ENCODE peak calls at places on chromosomes 3 and 15, in seven cellular contexts. P is PC-3, Q is neural progenitor cell, M is hepatocyte, N is HCT116, O is MM.1S, E is SK-N-SH. V is an unnamed sample.

GRCh38 chr3:12837295-12837986 is 3.9 kb downstream of the RPL32 start:
- DNase-seq in P (no peak), M (no peak), Q (no peak), O (no peak), E (no peak), N (no peak), V (no peak)

GRCh38 chr15:100897873-100898490 is 18.4 kb downstream of the ALDH1A3 start:
- DNase-seq in N (no peak), O (no peak), M (no peak), Q (no peak), E (no peak), P (no peak), V (no peak)

GRCh38 chr15:78875107-78875914 is 2.6 kb downstream of the MORF4L1 start:
- DNase-seq in Q (no peak), M (no peak), E (no peak), N (no peak), O (no peak), P (no peak), V (no peak)

GRCh38 chr3:101898062-101898461 is 48.7 kb downstream of the NFKBIZ start:
- DNase-seq in N (no peak), M (no peak), P (no peak), O (no peak), Q (no peak), E (no peak), V (no peak)

GRCh38 chr3:182796310-182796709 is 3.0 kb downstream of the ATP11B start:
- DNase-seq in P (no peak), N (no peak), M (no peak), Q (no peak), O (no peak), E (no peak), V (no peak)

GRCh38 chr3:106425021-106425420 is 556.2 kb upstream of the CBLB start:
- DNase-seq in O (no peak), N (no peak), Q (no peak), M (no peak), P (no peak), E (no peak), V (no peak)

GRCh38 chr3:159502986-159503385 is 485.6 kb upstream of the IL12A start:
- DNase-seq in Q (no peak), M (no peak), E (no peak), O (no peak), N (no peak), P (no peak), V (no peak)

GRCh38 chr3:43247556-43248186 is 38.7 kb upstream of the SNRK start:
- DNase-seq in N (no peak), E (no peak), Q (no peak), O (no peak), M (no peak), P (no peak), V (no peak)

GRCh38 chr15:67479781-67480180 is 41.1 kb upstream of the C15orf61 start:
- DNase-seq in O (no peak), Q (no peak), E (peak; percentile 36), N (no peak), M (no peak), P (no peak), V (no peak)

GRCh38 chr15:80977627-80978036 is 12.0 kb downstream of the MESD start:
- DNase-seq in M (peak; percentile 68), O (peak; percentile 50), E (peak; percentile 48), N (no peak), Q (peak; percentile 82), P (peak; percentile 43), V (peak; percentile 90)

GRCh38 chr3:59839283-59839682 is 789.5 kb upstream of the CFAP20DC start:
- DNase-seq in M (no peak), Q (no peak), O (no peak), E (no peak), N (no peak), P (no peak), V (no peak)

GRCh38 chr3:13069495-13069894 is 3.7 kb downstream of the IQSEC1 start:
- DNase-seq in Q (no peak), O (peak; percentile 51), E (no peak), M (no peak), P (no peak), N (no peak), V (no peak)

GRCh38 chr3:14440531-14441239 is 38.3 kb downstream of the SLC6A6 start:
- DNase-seq in Q (peak; percentile 92), O (no peak), E (peak; percentile 88), N (no peak), P (peak; percentile 21), M (peak; percentile 70), V (peak; percentile 77)

DNA sequence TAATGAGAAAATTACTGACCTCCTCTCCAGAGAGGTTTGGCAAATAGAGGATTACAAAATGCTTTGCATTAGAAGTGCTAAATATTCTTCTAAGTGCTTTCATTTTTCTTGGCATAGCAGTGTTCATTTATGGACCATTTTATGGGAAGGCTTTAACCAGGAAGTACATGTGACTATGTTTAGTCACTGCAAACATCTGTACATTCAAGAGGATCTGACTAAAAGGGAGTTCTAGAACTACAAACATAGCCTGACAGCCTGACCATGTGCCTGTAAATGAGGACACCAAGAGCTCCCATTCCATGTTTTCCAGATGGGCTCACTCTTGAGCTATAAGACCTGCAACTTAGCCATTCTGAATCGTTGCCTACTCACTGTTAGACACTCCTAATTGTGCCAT is 391.8 kb upstream of the DPPA4 start:
- DNase-seq in M (no peak), E (no peak), O (no peak), Q (no peak), P (peak; percentile 30), N (no peak), V (no peak)
- TF ChIP-seq EZH2phosphoT487 in M (no peak), E (no peak), O (no peak), Q (no peak), P (no peak), N (no peak), V (no peak)

GRCh38 chr3:187709155-187709554 is 6.8 kb upstream of the RTP2 start:
- DNase-seq in M (no peak), Q (peak; percentile 34), E (no peak), P (peak; percentile 25), O (no peak), N (peak; percentile 31), V (peak; percentile 53)
- TF ChIP-seq CTCF in M (no peak), Q (peak; percentile 50), E (peak; percentile 30), P (peak; percentile 47), O (no peak), N (peak; percentile 52), V (peak; percentile 53)

GRCh38 chr3:4687596-4687995 is 194.4 kb downstream of the ITPR1 start:
- DNase-seq in O (no peak), E (no peak), P (no peak), M (no peak), N (no peak), Q (no peak), V (no peak)

GRCh38 chr3:4688411-4688810 is 195.3 kb downstream of the ITPR1 start:
- DNase-seq in O (no peak), P (no peak), Q (no peak), E (no peak), M (peak; percentile 35), N (no peak), V (no peak)

GRCh38 chr3:4687167-4687566 is 194.0 kb downstream of the ITPR1 start:
- DNase-seq in M (peak; percentile 58), E (no peak), O (no peak), P (peak; percentile 6), N (no peak), Q (peak; percentile 6), V (no peak)

GRCh38 chr3:4690277-4690676 is 197.1 kb downstream of the ITPR1 start:
- DNase-seq in E (no peak), M (no peak), Q (no peak), N (no peak), P (no peak), O (no peak), V (no peak)

GRCh38 chr3:4689021-4689420 is 195.9 kb downstream of the ITPR1 start:
- DNase-seq in Q (no peak), M (no peak), O (no peak), N (no peak), P (no peak), E (no peak), V (no peak)
- H3K36me3 ChIP-seq in Q (no peaks in the 10 kb centered on the region), M (no peaks in the 10 kb centered on the region), O (no peaks in the 10 kb centered on the region), N (no peaks in the 10 kb centered on the region), P (peaks cover 6% of the 10 kb centered on the region), E (no peaks in the 10 kb centered on the region), V (no peaks in the 10 kb centered on the region)

DNA sequence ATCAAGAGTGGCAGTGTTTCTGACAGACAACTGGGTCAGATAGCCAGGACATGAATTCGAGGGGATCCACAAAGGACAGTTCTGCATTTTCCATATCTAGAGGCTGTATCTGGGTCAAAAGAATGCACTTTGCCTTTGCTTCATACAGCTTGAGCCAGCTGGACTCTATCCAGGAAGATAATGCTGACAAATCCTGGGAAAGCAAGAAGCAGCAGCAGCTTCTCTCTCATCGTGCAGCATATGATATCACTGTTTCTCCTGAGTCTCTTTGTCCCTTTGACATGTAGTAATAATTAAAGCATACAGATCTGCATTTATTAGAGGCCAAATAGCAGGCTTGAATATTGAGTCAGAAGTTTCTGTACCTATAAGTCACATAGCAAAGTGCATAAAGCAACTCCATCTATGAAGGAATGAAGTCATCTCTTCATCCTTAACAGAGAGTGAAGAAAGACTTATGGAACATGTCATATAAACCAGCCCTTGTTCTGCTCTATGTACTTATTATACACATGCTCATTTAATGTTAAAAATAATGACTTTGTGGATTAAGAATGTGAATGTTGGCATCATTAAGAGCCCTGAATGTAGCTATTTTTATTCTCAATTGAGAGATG is 236.8 kb upstream of the GBE1 start:
- DNase-seq in E (peak; percentile 22), O (no peak), M (peak; percentile 28), Q (no peak), P (no peak), N (no peak), V (no peak)
- TF ChIP-seq EZH2phosphoT487 in E (no peak), O (no peak), M (no peak), Q (no peak), P (no peak), N (no peak), V (no peak)

GRCh38 chr3:97971679-97972567 is at the start of gene RIOX2:
- DNase-seq in M (peak; percentile 87), Q (peak; percentile 77), N (peak; percentile 32), E (peak; percentile 90), O (peak; percentile 85), P (peak; percentile 82), V (peak; percentile 79)
- TF ChIP-seq CTCF in M (no peak), Q (no peak), N (no peak), E (no peak), O (no peak), P (no peak), V (no peak)